ENCODE peak calls at places on chromosomes 1 and 21, in nine cellular contexts. One of them, this sample, is unnamed.

GRCh38 chr1:66575739-66576138 is 41.8 kb downstream of the SGIP1 start:
- DNase-seq in neural progenitor cell: no peak
- DNase-seq in uterus: peak; percentile 54
- DNase-seq in lower lobe of right lung: no peak
- DNase-seq in H1: no peak
- DNase-seq in naive thymus-derived CD4-positive, alpha-beta T cell: no peak
- DNase-seq in ovary: no peak
- DNase-seq in iPS DF 6.9: no peak
- DNase-seq in HAP-1: no peak
- DNase-seq in this sample: no peak

GRCh38 chr21:28538987-28539622 is 453.6 kb downstream of the LTN1 start:
- DNase-seq in neural progenitor cell: no peak
- DNase-seq in uterus: no peak
- DNase-seq in lower lobe of right lung: no peak
- DNase-seq in H1: no peak
- DNase-seq in naive thymus-derived CD4-positive, alpha-beta T cell: no peak
- DNase-seq in ovary: no peak
- DNase-seq in iPS DF 6.9: no peak
- DNase-seq in HAP-1: no peak
- DNase-seq in this sample: no peak

GRCh38 chr21:42081138-42081537 is 10.0 kb downstream of the UMODL1 start:
- DNase-seq in neural progenitor cell: peak; percentile 46
- DNase-seq in uterus: no peak
- DNase-seq in lower lobe of right lung: no peak
- DNase-seq in H1: no peak
- DNase-seq in naive thymus-derived CD4-positive, alpha-beta T cell: no peak
- DNase-seq in ovary: no peak
- DNase-seq in iPS DF 6.9: no peak
- DNase-seq in HAP-1: no peak
- DNase-seq in this sample: no peak

GRCh38 chr1:95309031-95309459 is 75.0 kb downstream of the RWDD3 start:
- DNase-seq in neural progenitor cell: peak; percentile 80
- DNase-seq in uterus: no peak
- DNase-seq in lower lobe of right lung: no peak
- DNase-seq in H1: no peak
- DNase-seq in naive thymus-derived CD4-positive, alpha-beta T cell: no peak
- DNase-seq in ovary: no peak
- DNase-seq in iPS DF 6.9: peak; percentile 25
- DNase-seq in HAP-1: peak; percentile 88
- DNase-seq in this sample: no peak

GRCh38 chr1:10510520-10511493 is 36.1 kb downstream of the PEX14 start:
- DNase-seq in neural progenitor cell: no peak
- DNase-seq in uterus: no peak
- DNase-seq in lower lobe of right lung: no peak
- DNase-seq in H1: no peak
- DNase-seq in naive thymus-derived CD4-positive, alpha-beta T cell: peak; percentile 68
- DNase-seq in ovary: no peak
- DNase-seq in iPS DF 6.9: no peak
- DNase-seq in HAP-1: no peak
- DNase-seq in this sample: no peak

GRCh38 chr1:54476231-54477109 is 70.3 kb upstream of the SSBP3 start:
- DNase-seq in neural progenitor cell: no peak
- DNase-seq in uterus: peak; percentile 44
- DNase-seq in lower lobe of right lung: no peak
- DNase-seq in H1: no peak
- DNase-seq in naive thymus-derived CD4-positive, alpha-beta T cell: no peak
- DNase-seq in ovary: peak; percentile 46
- DNase-seq in iPS DF 6.9: no peak
- DNase-seq in HAP-1: no peak
- DNase-seq in this sample: no peak

GRCh38 chr1:26970810-26971209 is 10.5 kb upstream of the KDF1 start:
- DNase-seq in neural progenitor cell: no peak
- DNase-seq in uterus: no peak
- DNase-seq in lower lobe of right lung: no peak
- DNase-seq in H1: no peak
- DNase-seq in naive thymus-derived CD4-positive, alpha-beta T cell: no peak
- DNase-seq in ovary: no peak
- DNase-seq in iPS DF 6.9: no peak
- DNase-seq in HAP-1: no peak
- DNase-seq in this sample: no peak

GRCh38 chr1:177082855-177083741 is 81.4 kb downstream of the ASTN1 start:
- DNase-seq in neural progenitor cell: no peak
- DNase-seq in uterus: no peak
- DNase-seq in lower lobe of right lung: no peak
- DNase-seq in H1: no peak
- DNase-seq in naive thymus-derived CD4-positive, alpha-beta T cell: no peak
- DNase-seq in ovary: no peak
- DNase-seq in iPS DF 6.9: no peak
- DNase-seq in HAP-1: no peak
- DNase-seq in this sample: no peak

GRCh38 chr1:153832293-153832692 is 57.1 kb downstream of the SLC27A3 start:
- DNase-seq in neural progenitor cell: no peak
- DNase-seq in uterus: no peak
- DNase-seq in lower lobe of right lung: no peak
- DNase-seq in H1: no peak
- DNase-seq in naive thymus-derived CD4-positive, alpha-beta T cell: no peak
- DNase-seq in ovary: no peak
- DNase-seq in iPS DF 6.9: no peak
- DNase-seq in HAP-1: no peak
- DNase-seq in this sample: no peak

GRCh38 chr1:6464915-6465314 is 1.1 kb downstream of the TNFRSF25 start:
- DNase-seq in neural progenitor cell: no peak
- DNase-seq in uterus: no peak
- DNase-seq in lower lobe of right lung: no peak
- DNase-seq in H1: peak; percentile 45
- DNase-seq in naive thymus-derived CD4-positive, alpha-beta T cell: no peak
- DNase-seq in ovary: no peak
- DNase-seq in iPS DF 6.9: no peak
- DNase-seq in HAP-1: no peak
- DNase-seq in this sample: peak; percentile 30

GRCh38 chr1:6462412-6463119 is 3.4 kb downstream of the TNFRSF25 start:
- DNase-seq in neural progenitor cell: no peak
- DNase-seq in uterus: no peak
- DNase-seq in lower lobe of right lung: no peak
- DNase-seq in H1: no peak
- DNase-seq in naive thymus-derived CD4-positive, alpha-beta T cell: no peak
- DNase-seq in ovary: no peak
- DNase-seq in iPS DF 6.9: no peak
- DNase-seq in HAP-1: no peak
- DNase-seq in this sample: no peak

GRCh38 chr1:6461538-6462411 is 4.2 kb downstream of the TNFRSF25 start:
- DNase-seq in neural progenitor cell: no peak
- DNase-seq in uterus: no peak
- DNase-seq in lower lobe of right lung: no peak
- DNase-seq in H1: no peak
- DNase-seq in naive thymus-derived CD4-positive, alpha-beta T cell: no peak
- DNase-seq in ovary: no peak
- DNase-seq in iPS DF 6.9: no peak
- DNase-seq in HAP-1: no peak
- DNase-seq in this sample: no peak

GRCh38 chr1:6464514-6464836 is 1.5 kb downstream of the TNFRSF25 start:
- DNase-seq in neural progenitor cell: no peak
- DNase-seq in uterus: no peak
- DNase-seq in lower lobe of right lung: no peak
- DNase-seq in H1: no peak
- DNase-seq in naive thymus-derived CD4-positive, alpha-beta T cell: no peak
- DNase-seq in ovary: no peak
- DNase-seq in iPS DF 6.9: no peak
- DNase-seq in HAP-1: no peak
- DNase-seq in this sample: peak; percentile 86

DNA sequence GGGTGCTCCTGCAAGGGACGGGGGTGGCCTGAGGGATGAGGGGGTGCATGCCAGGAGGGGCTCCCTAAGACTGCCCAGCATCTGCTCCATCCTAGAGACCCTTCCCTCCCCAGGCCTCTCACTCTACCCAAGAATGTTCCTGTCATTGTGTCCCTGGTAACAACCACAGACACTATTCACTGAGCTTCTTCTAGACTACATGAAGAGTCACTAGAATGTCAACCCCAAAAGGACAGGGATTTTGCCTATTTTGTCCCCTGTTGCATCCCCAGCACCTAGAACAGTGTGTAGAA is 2.9 kb downstream of the TNFRSF25 start:
- DNase-seq in neural progenitor cell: no peak
- DNase-seq in uterus: no peak
- DNase-seq in lower lobe of right lung: no peak
- DNase-seq in H1: no peak
- DNase-seq in naive thymus-derived CD4-positive, alpha-beta T cell: no peak
- DNase-seq in ovary: no peak
- DNase-seq in iPS DF 6.9: no peak
- DNase-seq in HAP-1: no peak
- DNase-seq in this sample: no peak
- H3K4me1 ChIP-seq in neural progenitor cell: peaks cover 23% of the 10 kb centered on the region
- H3K4me1 ChIP-seq in uterus: no peaks in the 10 kb centered on the region
- H3K4me1 ChIP-seq in lower lobe of right lung: no peaks in the 10 kb centered on the region
- H3K4me1 ChIP-seq in H1: peaks cover 17% of the 10 kb centered on the region
- H3K4me1 ChIP-seq in naive thymus-derived CD4-positive, alpha-beta T cell: peaks cover 54% of the 10 kb centered on the region
- H3K4me1 ChIP-seq in ovary: peaks cover 3% of the 10 kb centered on the region
- H3K4me1 ChIP-seq in iPS DF 6.9: peaks cover 9% of the 10 kb centered on the region
- H3K4me1 ChIP-seq in HAP-1: no peaks in the 10 kb centered on the region
- H3K4me1 ChIP-seq in this sample: no peaks in the 10 kb centered on the region

GRCh38 chr1:87135313-87135712 is 193.4 kb upstream of the LMO4 start:
- DNase-seq in neural progenitor cell: no peak
- DNase-seq in uterus: no peak
- DNase-seq in lower lobe of right lung: no peak
- DNase-seq in H1: no peak
- DNase-seq in naive thymus-derived CD4-positive, alpha-beta T cell: no peak
- DNase-seq in ovary: no peak
- DNase-seq in iPS DF 6.9: no peak
- DNase-seq in HAP-1: no peak
- DNase-seq in this sample: no peak
- H3K4me3 ChIP-seq in neural progenitor cell: no peak overlapping the region
- H3K4me3 ChIP-seq in uterus: no peak overlapping the region
- H3K4me3 ChIP-seq in lower lobe of right lung: no peak overlapping the region
- H3K4me3 ChIP-seq in H1: no peak overlapping the region
- H3K4me3 ChIP-seq in naive thymus-derived CD4-positive, alpha-beta T cell: no peak overlapping the region
- H3K4me3 ChIP-seq in ovary: no peak overlapping the region
- H3K4me3 ChIP-seq in iPS DF 6.9: no peak overlapping the region
- H3K4me3 ChIP-seq in HAP-1: no peak overlapping the region
- H3K4me3 ChIP-seq in this sample: no peak overlapping the region

GRCh38 chr1:17207046-17207445 is 2.1 kb downstream of the PADI1 start:
- DNase-seq in neural progenitor cell: no peak
- DNase-seq in uterus: peak; percentile 17
- DNase-seq in lower lobe of right lung: peak; percentile 74
- DNase-seq in H1: no peak
- DNase-seq in naive thymus-derived CD4-positive, alpha-beta T cell: no peak
- DNase-seq in ovary: no peak
- DNase-seq in iPS DF 6.9: no peak
- DNase-seq in HAP-1: no peak
- DNase-seq in this sample: no peak

GRCh38 chr1:17206196-17206595 is 1.3 kb downstream of the PADI1 start:
- DNase-seq in neural progenitor cell: no peak
- DNase-seq in uterus: no peak
- DNase-seq in lower lobe of right lung: peak; percentile 10
- DNase-seq in H1: no peak
- DNase-seq in naive thymus-derived CD4-positive, alpha-beta T cell: no peak
- DNase-seq in ovary: no peak
- DNase-seq in iPS DF 6.9: no peak
- DNase-seq in HAP-1: no peak
- DNase-seq in this sample: no peak

GRCh38 chr1:17208546-17208945 is 3.6 kb downstream of the PADI1 start:
- DNase-seq in neural progenitor cell: no peak
- DNase-seq in uterus: no peak
- DNase-seq in lower lobe of right lung: no peak
- DNase-seq in H1: no peak
- DNase-seq in naive thymus-derived CD4-positive, alpha-beta T cell: no peak
- DNase-seq in ovary: no peak
- DNase-seq in iPS DF 6.9: no peak
- DNase-seq in HAP-1: no peak
- DNase-seq in this sample: no peak

GRCh38 chr1:17207966-17208418 is 3.1 kb downstream of the PADI1 start:
- DNase-seq in neural progenitor cell: no peak
- DNase-seq in uterus: no peak
- DNase-seq in lower lobe of right lung: no peak
- DNase-seq in H1: no peak
- DNase-seq in naive thymus-derived CD4-positive, alpha-beta T cell: no peak
- DNase-seq in ovary: no peak
- DNase-seq in iPS DF 6.9: no peak
- DNase-seq in HAP-1: no peak
- DNase-seq in this sample: no peak

DNA sequence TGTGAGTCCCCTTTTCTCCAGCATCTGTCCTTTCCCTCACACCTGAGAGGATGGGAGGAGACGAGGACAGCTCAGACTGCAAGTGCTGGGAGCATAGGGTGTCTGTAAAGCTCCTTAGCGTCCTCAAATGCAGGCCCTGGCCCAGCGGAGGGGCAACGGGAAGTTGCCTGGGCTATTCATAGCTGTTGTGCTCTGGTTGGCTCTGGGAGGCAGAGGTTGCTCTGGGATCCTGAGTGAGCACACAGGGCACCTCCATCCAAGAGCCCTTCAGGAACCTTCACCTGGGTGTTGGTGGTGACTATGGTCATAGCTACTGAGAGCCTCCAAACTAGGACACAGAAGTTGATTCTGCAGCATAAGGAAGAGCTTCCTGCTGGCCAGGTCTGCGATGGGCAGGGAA is 2.6 kb downstream of the PADI1 start:
- DNase-seq in neural progenitor cell: no peak
- DNase-seq in uterus: no peak
- DNase-seq in lower lobe of right lung: no peak
- DNase-seq in H1: no peak
- DNase-seq in naive thymus-derived CD4-positive, alpha-beta T cell: no peak
- DNase-seq in ovary: no peak
- DNase-seq in iPS DF 6.9: no peak
- DNase-seq in HAP-1: no peak
- DNase-seq in this sample: no peak
- H3K4me1 ChIP-seq in neural progenitor cell: peaks cover 7% of the 10 kb centered on the region
- H3K4me1 ChIP-seq in uterus: no peaks in the 10 kb centered on the region
- H3K4me1 ChIP-seq in lower lobe of right lung: peaks cover 17% of the 10 kb centered on the region
- H3K4me1 ChIP-seq in H1: peaks cover 2% of the 10 kb centered on the region
- H3K4me1 ChIP-seq in naive thymus-derived CD4-positive, alpha-beta T cell: peaks cover 15% of the 10 kb centered on the region
- H3K4me1 ChIP-seq in ovary: no peaks in the 10 kb centered on the region
- H3K4me1 ChIP-seq in iPS DF 6.9: peaks cover under 1% of the 10 kb centered on the region
- H3K4me1 ChIP-seq in HAP-1: peaks cover 1% of the 10 kb centered on the region
- H3K4me1 ChIP-seq in this sample: no peaks in the 10 kb centered on the region

GRCh38 chr1:185644531-185644930 is 89.7 kb upstream of the HMCN1 start:
- DNase-seq in neural progenitor cell: no peak
- DNase-seq in uterus: no peak
- DNase-seq in lower lobe of right lung: no peak
- DNase-seq in H1: no peak
- DNase-seq in naive thymus-derived CD4-positive, alpha-beta T cell: no peak
- DNase-seq in ovary: no peak
- DNase-seq in iPS DF 6.9: no peak
- DNase-seq in HAP-1: no peak
- DNase-seq in this sample: no peak

GRCh38 chr1:185645201-185645640 is 89.0 kb upstream of the HMCN1 start:
- DNase-seq in neural progenitor cell: peak; percentile 21
- DNase-seq in uterus: no peak
- DNase-seq in lower lobe of right lung: no peak
- DNase-seq in H1: no peak
- DNase-seq in naive thymus-derived CD4-positive, alpha-beta T cell: no peak
- DNase-seq in ovary: no peak
- DNase-seq in iPS DF 6.9: no peak
- DNase-seq in HAP-1: peak; percentile 97
- DNase-seq in this sample: no peak

GRCh38 chr1:185648858-185649589 is 85.2 kb upstream of the HMCN1 start:
- DNase-seq in neural progenitor cell: no peak
- DNase-seq in uterus: no peak
- DNase-seq in lower lobe of right lung: no peak
- DNase-seq in H1: no peak
- DNase-seq in naive thymus-derived CD4-positive, alpha-beta T cell: no peak
- DNase-seq in ovary: no peak
- DNase-seq in iPS DF 6.9: no peak
- DNase-seq in HAP-1: no peak
- DNase-seq in this sample: peak; percentile 19

GRCh38 chr1:185645686-185646085 is 88.5 kb upstream of the HMCN1 start:
- DNase-seq in neural progenitor cell: no peak
- DNase-seq in uterus: no peak
- DNase-seq in lower lobe of right lung: no peak
- DNase-seq in H1: no peak
- DNase-seq in naive thymus-derived CD4-positive, alpha-beta T cell: no peak
- DNase-seq in ovary: no peak
- DNase-seq in iPS DF 6.9: no peak
- DNase-seq in HAP-1: no peak
- DNase-seq in this sample: no peak

GRCh38 chr1:185646202-185646683 is 87.9 kb upstream of the HMCN1 start:
- DNase-seq in neural progenitor cell: peak; percentile 89
- DNase-seq in uterus: peak; percentile 54
- DNase-seq in lower lobe of right lung: no peak
- DNase-seq in H1: no peak
- DNase-seq in naive thymus-derived CD4-positive, alpha-beta T cell: no peak
- DNase-seq in ovary: no peak
- DNase-seq in iPS DF 6.9: peak; percentile 82
- DNase-seq in HAP-1: peak; percentile 98
- DNase-seq in this sample: no peak
- H3K4me3 ChIP-seq in neural progenitor cell: peak overlapping the region; percentile 20
- H3K4me3 ChIP-seq in uterus: no peak overlapping the region
- H3K4me3 ChIP-seq in lower lobe of right lung: peak overlapping the region; percentile 5
- H3K4me3 ChIP-seq in H1: peak overlapping the region; percentile 45
- H3K4me3 ChIP-seq in naive thymus-derived CD4-positive, alpha-beta T cell: no peak overlapping the region
- H3K4me3 ChIP-seq in ovary: no peak overlapping the region
- H3K4me3 ChIP-seq in iPS DF 6.9: no peak overlapping the region
- H3K4me3 ChIP-seq in HAP-1: peak overlapping the region; percentile 6
- H3K4me3 ChIP-seq in this sample: no peak overlapping the region

This sample was measured in pancreas.